ENCODE peak calls at places on chromosomes 7 and 10, in six cellular contexts. One of them, this sample, is unnamed.

GRCh38 chr10:48587101-48587500 is 17.8 kb downstream of the ARHGAP22 start:
- DNase-seq in NCI-H2081 treated with DMSO at 0.1 percent for 48 hours: no peak
- DNase-seq in fibroblast of the conjunctiva: no peak
- DNase-seq in SK-N-SH: no peak
- DNase-seq in HEK293T: no peak
- DNase-seq in non-pigmented ciliary epithelial cell: no peak
- DNase-seq in this sample: no peak

GRCh38 chr10:93468532-93469213 is 13.5 kb downstream of the MYOF start:
- DNase-seq in SK-N-SH: no peak
- DNase-seq in non-pigmented ciliary epithelial cell: peak
- DNase-seq in NCI-H2081 treated with DMSO at 0.1 percent for 48 hours: no peak
- DNase-seq in HEK293T: no peak
- DNase-seq in fibroblast of the conjunctiva: peak
- DNase-seq in this sample: no peak

GRCh38 chr10:127117125-127117524 is 79.3 kb downstream of the INSYN2A start:
- DNase-seq in SK-N-SH: no peak
- DNase-seq in NCI-H2081 treated with DMSO at 0.1 percent for 48 hours: no peak
- DNase-seq in fibroblast of the conjunctiva: peak
- DNase-seq in non-pigmented ciliary epithelial cell: peak
- DNase-seq in HEK293T: peak
- DNase-seq in this sample: peak

GRCh38 chr7:158001621-158002320 is 585.9 kb downstream of the PTPRN2 start:
- DNase-seq in NCI-H2081 treated with DMSO at 0.1 percent for 48 hours: peak
- DNase-seq in HEK293T: no peak
- DNase-seq in fibroblast of the conjunctiva: no peak
- DNase-seq in SK-N-SH: peak
- DNase-seq in non-pigmented ciliary epithelial cell: no peak
- DNase-seq in this sample: peak

GRCh38 chr10:92573091-92573797 is 649 bp downstream of the IDE start:
- DNase-seq in non-pigmented ciliary epithelial cell: no peak
- DNase-seq in NCI-H2081 treated with DMSO at 0.1 percent for 48 hours: no peak
- DNase-seq in fibroblast of the conjunctiva: no peak
- DNase-seq in SK-N-SH: peak
- DNase-seq in HEK293T: peak
- DNase-seq in this sample: peak

GRCh38 chr10:97853006-97853405 is 3.4 kb downstream of the GOLGA7B start:
- DNase-seq in HEK293T: no peak
- DNase-seq in non-pigmented ciliary epithelial cell: no peak
- DNase-seq in NCI-H2081 treated with DMSO at 0.1 percent for 48 hours: no peak
- DNase-seq in fibroblast of the conjunctiva: no peak
- DNase-seq in SK-N-SH: no peak
- DNase-seq in this sample: no peak

GRCh38 chr10:69464401-69464800 is 13.1 kb downstream of the TSPAN15 start:
- DNase-seq in fibroblast of the conjunctiva: no peak
- DNase-seq in SK-N-SH: no peak
- DNase-seq in HEK293T: no peak
- DNase-seq in NCI-H2081 treated with DMSO at 0.1 percent for 48 hours: no peak
- DNase-seq in non-pigmented ciliary epithelial cell: no peak
- DNase-seq in this sample: no peak

GRCh38 chr10:604716-605631 is 84.5 kb downstream of the DIP2C start:
- DNase-seq in NCI-H2081 treated with DMSO at 0.1 percent for 48 hours: no peak
- DNase-seq in non-pigmented ciliary epithelial cell: no peak
- DNase-seq in fibroblast of the conjunctiva: no peak
- DNase-seq in HEK293T: no peak
- DNase-seq in SK-N-SH: no peak
- DNase-seq in this sample: no peak

GRCh38 chr7:13476881-13477444 is 512.5 kb downstream of the ETV1 start:
- DNase-seq in fibroblast of the conjunctiva: no peak
- DNase-seq in non-pigmented ciliary epithelial cell: no peak
- DNase-seq in SK-N-SH: no peak
- DNase-seq in HEK293T: no peak
- DNase-seq in NCI-H2081 treated with DMSO at 0.1 percent for 48 hours: no peak
- DNase-seq in this sample: peak

GRCh38 chr10:112956631-112957350 is 6.7 kb downstream of the TCF7L2 start:
- DNase-seq in HEK293T: no peak
- DNase-seq in NCI-H2081 treated with DMSO at 0.1 percent for 48 hours: no peak
- DNase-seq in SK-N-SH: no peak
- DNase-seq in fibroblast of the conjunctiva: no peak
- DNase-seq in non-pigmented ciliary epithelial cell: no peak
- DNase-seq in this sample: no peak

GRCh38 chr7:73433924-73434700 is 534 bp downstream of the FZD9 start:
- DNase-seq in non-pigmented ciliary epithelial cell: no peak
- DNase-seq in HEK293T: no peak
- DNase-seq in NCI-H2081 treated with DMSO at 0.1 percent for 48 hours: no peak
- DNase-seq in SK-N-SH: no peak
- DNase-seq in fibroblast of the conjunctiva: no peak
- DNase-seq in this sample: no peak